ENCODE peak calls at places on chromosomes 16 and 17, in six cellular contexts. K, Y, G, X, E and L are unnamed samples. For H3K27me3 and H3K4me1, the result is how much of the 10 kb centered on the place peaks cover.

GRCh38 chr17:54888981-54889380 is 11.7 kb upstream of the TOM1L1 start:
- DNase-seq in X (no peak), E (no peak), G (no peak), Y (no peak), K (no peak), L (no peak)

GRCh38 chr17:82781894-82782274 is 30.0 kb downstream of the TBCD start:
- DNase-seq in Y (peak), E (peak), K (peak), X (peak), G (peak), L (peak)

GRCh38 chr17:68080411-68081150 is 45.0 kb downstream of the KPNA2 start:
- DNase-seq in E (no peak), K (no peak), Y (no peak), G (no peak), X (peak), L (no peak)

GRCh38 chr17:48722201-48722907 is at the start of gene PRAC1:
- DNase-seq in K (no peak), G (no peak), X (no peak), Y (no peak), E (no peak), L (peak)

GRCh38 chr16:70703041-70703834 is 17.4 kb upstream of the MTSS2 start:
- DNase-seq in E (peak), X (no peak), Y (no peak), K (no peak), G (peak), L (no peak)

GRCh38 chr17:45836047-45837044 is 8.3 kb upstream of the SPPL2C start:
- DNase-seq in K (no peak), E (no peak), X (no peak), Y (no peak), G (no peak), L (no peak)

GRCh38 chr17:51947160-51947559 is 211.4 kb downstream of the CA10 start:
- DNase-seq in X (no peak), E (no peak), Y (no peak), K (no peak), G (no peak), L (peak)

GRCh38 chr16:51392651-51393187 is 241.6 kb upstream of the SALL1 start:
- DNase-seq in Y (no peak), X (no peak), G (no peak), E (peak), K (no peak), L (peak)

GRCh38 chr16:1379054-1379862 is 27.5 kb downstream of the GNPTG start:
- DNase-seq in G (peak), X (peak), Y (peak), K (no peak), E (peak), L (peak)

GRCh38 chr16:15502041-15502725 is 67.8 kb downstream of the BMERB1 start:
- DNase-seq in Y (no peak), E (peak), X (no peak), G (no peak), K (peak), L (no peak)

GRCh38 chr16:25177831-25178688 is 38.7 kb upstream of the AQP8 start:
- DNase-seq in E (peak), Y (no peak), K (no peak), G (no peak), X (peak), L (peak)

GRCh38 chr16:19075511-19075910 is 8.1 kb downstream of the COQ7 start:
- DNase-seq in G (no peak), X (no peak), Y (no peak), K (no peak), E (no peak), L (no peak)

GRCh38 chr17:72514888-72515287 is 394.1 kb downstream of the SOX9 start:
- DNase-seq in K (no peak), G (peak), E (peak), Y (no peak), X (no peak), L (no peak)

GRCh38 chr17:17204041-17204591 is 2.0 kb downstream of the PLD6 start:
- DNase-seq in K (no peak), Y (no peak), E (no peak), G (peak), X (no peak), L (no peak)

GRCh38 chr17:11772031-11772430 is 173.8 kb downstream of the DNAH9 start:
- DNase-seq in E (no peak), K (no peak), Y (no peak), G (no peak), X (no peak), L (no peak)

GRCh38 chr17:64496348-64496785 is 487 bp downstream of the POLG2 start:
- DNase-seq in E (peak), Y (no peak), X (no peak), G (no peak), K (no peak), L (no peak)

GRCh38 chr16:11117576-11118211 is 138.3 kb downstream of the SOCS1 start:
- DNase-seq in X (no peak), Y (no peak), K (no peak), E (no peak), G (no peak), L (no peak)

GRCh38 chr17:77741109-77741508 is 217.4 kb upstream of the TNRC6C start:
- DNase-seq in K (no peak), E (no peak), G (no peak), Y (no peak), X (peak), L (peak)

GRCh38 chr16:2776500-2777139 is 460 bp downstream of the ELOB start:
- DNase-seq in G (no peak), E (peak), X (peak), Y (no peak), K (no peak), L (no peak)

GRCh38 chr17:7612294-7612640 is 2.4 kb downstream of the FXR2 start:
- DNase-seq in E (no peak), Y (no peak), X (no peak), G (no peak), K (no peak), L (no peak)

GRCh38 chr16:30533748-30534367 is 800 bp downstream of the ZNF747 start:
- DNase-seq in Y (no peak), E (peak), X (peak), G (no peak), K (no peak), L (peak)

GRCh38 chr16:27400751-27401620 is 988 bp upstream of the IL21R start:
- DNase-seq in E (peak), X (no peak), G (no peak), K (no peak), Y (no peak), L (no peak)

GRCh38 chr17:75619506-75620431 is 13.5 kb upstream of the SMIM5 start:
- DNase-seq in K (no peak), E (peak), G (peak), Y (no peak), X (no peak), L (no peak)

GRCh38 chr17:46958192-46958591 is 20.9 kb downstream of the RPRML start:
- DNase-seq in K (no peak), X (no peak), G (no peak), E (no peak), Y (no peak), L (no peak)

GRCh38 chr17:17275991-17276390 is 5.1 kb downstream of the COPS3 start:
- DNase-seq in X (no peak), G (no peak), Y (no peak), E (no peak), K (no peak), L (no peak)

GRCh38 chr17:61149862-61150362 is 249.7 kb upstream of the TBX2 start:
- DNase-seq in E (no peak), X (no peak), Y (no peak), K (no peak), G (no peak), L (no peak)

GRCh38 chr16:84266451-84266850 is 26.6 kb upstream of the KCNG4 start:
- DNase-seq in Y (no peak), G (peak), E (peak), K (peak), X (no peak), L (peak)

GRCh38 chr16:69833791-69834282 is 71.7 kb downstream of the WWP2 start:
- DNase-seq in G (no peak), Y (no peak), X (no peak), K (no peak), E (no peak), L (peak)

GRCh38 chr17:7839890-7840260 is 5.9 kb downstream of the KDM6B start:
- DNase-seq in G (no peak), E (peak), K (no peak), Y (no peak), X (no peak), L (no peak)

GRCh38 chr16:83561876-83562275 is 245.9 kb upstream of the HSBP1 start:
- DNase-seq in X (no peak), Y (no peak), G (no peak), K (no peak), E (peak), L (no peak)

GRCh38 chr17:973053-973452 is 6.5 kb downstream of the NXN start:
- DNase-seq in K (peak), Y (no peak), X (no peak), E (no peak), G (no peak), L (no peak)

GRCh38 chr16:79628501-79628975 is 28.0 kb upstream of the MAF start:
- DNase-seq in X (no peak), G (no peak), Y (no peak), K (no peak), E (no peak), L (no peak)

GRCh38 chr16:86914850-86915717 is 336.7 kb downstream of the FOXL1 start:
- DNase-seq in K (no peak), Y (no peak), E (no peak), G (no peak), X (no peak), L (no peak)

GRCh38 chr17:13601317-13601775 is 383 bp downstream of the HS3ST3A1 start:
- DNase-seq in G (no peak), E (peak), Y (no peak), K (no peak), X (peak), L (no peak)

GRCh38 chr17:41042953-41043352 is 1.7 kb upstream of the KRTAP1-1 start:
- DNase-seq in G (no peak), K (no peak), X (no peak), E (no peak), Y (no peak), L (no peak)

GRCh38 chr17:49557204-49558024 is 18.3 kb upstream of the NXPH3 start:
- DNase-seq in G (no peak), Y (no peak), E (peak), X (peak), K (peak), L (no peak)

GRCh38 chr17:68868708-68869107 is 86.5 kb downstream of the ABCA8 start:
- DNase-seq in G (no peak), Y (no peak), X (no peak), K (no peak), E (no peak), L (no peak)

GRCh38 chr17:65628637-65629036 is 67.2 kb upstream of the AXIN2 start:
- DNase-seq in K (no peak), E (no peak), Y (no peak), X (no peak), G (no peak), L (no peak)
- H3K27ac ChIP-seq in K (no peak), E (no peak), Y (no peak), X (no peak), G (no peak), L (no peak)

GRCh38 chr17:79557276-79557675 is 53.6 kb downstream of the RBFOX3 start:
- DNase-seq in Y (no peak), E (no peak), K (no peak), G (no peak), X (no peak), L (no peak)
- H3K27me3 ChIP-seq in Y (under half), E (under half), K (under half), G (half or more), X (half or more), L (under half)

GRCh38 chr17:30821751-30822723 is 2.5 kb downstream of the CRLF3 start:
- DNase-seq in X (no peak), G (no peak), Y (no peak), E (no peak), K (no peak), L (peak)
- H3K4me1 ChIP-seq in X (under half), G (under half), Y (under half), E (under half), K (under half), L (under half)

GRCh38 chr17:80940171-80941123 is 51.2 kb upstream of the CHMP6 start:
- DNase-seq in G (no peak), X (peak), Y (no peak), E (no peak), K (no peak), L (no peak)
- H3K27ac ChIP-seq in G (no peak), X (no peak), Y (no peak), E (no peak), K (no peak), L (no peak)

DNA sequence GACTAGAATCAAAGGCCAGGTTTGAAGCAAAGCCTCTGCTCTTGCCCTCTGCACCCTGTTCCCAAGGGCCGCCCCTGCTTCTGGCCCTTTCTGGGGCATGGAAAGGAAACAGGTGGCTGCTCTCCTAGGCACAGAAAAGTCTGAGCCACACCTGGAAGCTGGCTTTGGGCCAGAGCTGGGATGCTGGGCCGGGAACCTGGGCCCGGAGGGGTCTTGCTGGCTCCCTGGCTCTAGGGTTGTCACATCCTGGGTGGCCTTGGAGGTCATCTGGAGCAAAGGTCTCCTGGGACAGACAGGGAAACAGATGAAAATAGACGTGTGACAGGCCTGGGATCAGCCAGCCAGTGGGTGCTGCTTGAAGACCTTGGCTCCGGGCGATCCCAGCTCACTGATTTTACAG is 74.1 kb upstream of the LHX1 start:
- DNase-seq in K (no peak), X (no peak), E (no peak), G (no peak), Y (no peak), L (no peak)
- H3K27me3 ChIP-seq in K (under half), X (under half), E (under half), G (half or more), Y (under half), L (under half)

GRCh38 chr16:67460961-67461360 is 20.0 kb downstream of the ATP6V0D1 start:
- DNase-seq in X (no peak), E (no peak), G (no peak), Y (no peak), K (no peak), L (no peak)

GRCh38 chr16:67459066-67459857 is 21.7 kb downstream of the ATP6V0D1 start:
- DNase-seq in Y (no peak), X (no peak), K (no peak), G (peak), E (peak), L (peak)

GRCh38 chr16:67460168-67460567 is 20.8 kb downstream of the ATP6V0D1 start:
- DNase-seq in E (no peak), G (peak), Y (no peak), K (no peak), X (no peak), L (peak)

GRCh38 chr16:67458121-67458641 is 22.8 kb downstream of the ATP6V0D1 start:
- DNase-seq in K (no peak), X (no peak), E (peak), Y (no peak), G (peak), L (peak)

DNA sequence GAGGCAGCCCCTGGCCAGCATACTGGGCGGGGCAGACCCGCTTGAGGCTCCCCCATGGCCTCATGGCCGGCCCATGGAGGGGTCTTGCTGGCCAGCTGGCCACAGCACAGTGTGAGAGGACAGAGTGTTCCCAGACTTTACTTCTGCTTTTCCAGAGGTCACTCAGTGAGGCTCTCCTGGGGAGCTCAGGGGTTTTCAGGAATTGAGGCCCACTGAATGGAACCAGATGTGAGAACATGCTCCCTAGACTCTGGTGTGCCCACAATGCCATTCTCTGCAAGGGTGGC is 21.2 kb downstream of the ATP6V0D1 start:
- DNase-seq in X (no peak), K (no peak), Y (no peak), E (no peak), G (peak), L (no peak)
- H3K4me1 ChIP-seq in X (under half), K (under half), Y (under half), E (under half), G (half or more), L (under half)

GRCh38 chr17:43528988-43529814 is 16.9 kb downstream of the ETV4 start:
- DNase-seq in X (peak), E (no peak), K (no peak), G (no peak), Y (no peak), L (no peak)
- H3K27ac ChIP-seq in X (no peak), E (no peak), K (no peak), G (peak), Y (no peak), L (no peak)